ENCODE peak calls at places on chromosomes 13 and 19, in seven cellular contexts. T is Caco-2, N is choroid plexus epithelial cell, F is fibroblast of villous mesenchyme, C is HL-60, B is adrenal gland, P is GM06990. Z is an unnamed sample.

GRCh38 chr13:113493315-113493951 is 2.9 kb upstream of the DCUN1D2 start:
- DNase-seq in B (peak; percentile 34), F (peak; percentile 98), T (no peak), C (peak; percentile 76), P (no peak), N (peak; percentile 97), Z (peak; percentile 96)

GRCh38 chr13:97810152-97810551 is 143.3 kb upstream of the IPO5 start:
- DNase-seq in B (no peak), T (no peak), F (peak; percentile 13), P (no peak), N (peak; percentile 59), C (no peak), Z (peak; percentile 34)

GRCh38 chr13:98434060-98434459 is 142.8 kb downstream of the STK24 start:
- DNase-seq in F (no peak), T (no peak), C (no peak), N (no peak), B (no peak), P (no peak), Z (no peak)

GRCh38 chr13:94239135-94239534 is 240.3 kb downstream of the DCT start:
- DNase-seq in P (peak; percentile 3), F (peak; percentile 46), T (no peak), N (peak; percentile 72), C (no peak), B (no peak), Z (peak; percentile 57)

GRCh38 chr19:6774821-6775707 is 2.6 kb downstream of the VAV1 start:
- DNase-seq in N (peak; percentile 28), B (peak; percentile 47), C (peak; percentile 61), F (no peak), T (no peak), P (no peak), Z (peak; percentile 10)

GRCh38 chr19:16470911-16471811 is 609 bp downstream of the EPS15L1 start:
- DNase-seq in N (peak; percentile 71), C (peak; percentile 15), T (no peak), P (peak; percentile 39), F (no peak), B (peak; percentile 53), Z (peak; percentile 59)

GRCh38 chr19:22603518-22604440 is 30.3 kb upstream of the ZNF492 start:
- DNase-seq in C (no peak), B (no peak), P (no peak), F (no peak), N (no peak), T (no peak), Z (no peak)

GRCh38 chr13:51249767-51250741 is 27.9 kb downstream of the FAM124A start:
- DNase-seq in P (no peak), T (no peak), B (no peak), C (no peak), N (peak; percentile 22), F (no peak), Z (no peak)

GRCh38 chr13:36261011-36261410 is 36.6 kb downstream of the CCDC169 start:
- DNase-seq in C (no peak), F (no peak), P (no peak), T (no peak), N (no peak), B (no peak), Z (no peak)

GRCh38 chr19:54425382-54425723 is 10.1 kb downstream of the TTYH1 start:
- DNase-seq in P (no peak), C (no peak), T (no peak), N (no peak), B (no peak), F (no peak), Z (no peak)

GRCh38 chr13:91618315-91618714 is 219.9 kb downstream of the GPC5 start:
- DNase-seq in B (no peak), T (no peak), C (no peak), F (no peak), N (no peak), P (no peak), Z (no peak)

GRCh38 chr13:91097269-91097668 is 250.2 kb upstream of the MIR17HG start:
- DNase-seq in T (no peak), C (no peak), P (no peak), B (no peak), N (no peak), F (no peak), Z (no peak)

DNA sequence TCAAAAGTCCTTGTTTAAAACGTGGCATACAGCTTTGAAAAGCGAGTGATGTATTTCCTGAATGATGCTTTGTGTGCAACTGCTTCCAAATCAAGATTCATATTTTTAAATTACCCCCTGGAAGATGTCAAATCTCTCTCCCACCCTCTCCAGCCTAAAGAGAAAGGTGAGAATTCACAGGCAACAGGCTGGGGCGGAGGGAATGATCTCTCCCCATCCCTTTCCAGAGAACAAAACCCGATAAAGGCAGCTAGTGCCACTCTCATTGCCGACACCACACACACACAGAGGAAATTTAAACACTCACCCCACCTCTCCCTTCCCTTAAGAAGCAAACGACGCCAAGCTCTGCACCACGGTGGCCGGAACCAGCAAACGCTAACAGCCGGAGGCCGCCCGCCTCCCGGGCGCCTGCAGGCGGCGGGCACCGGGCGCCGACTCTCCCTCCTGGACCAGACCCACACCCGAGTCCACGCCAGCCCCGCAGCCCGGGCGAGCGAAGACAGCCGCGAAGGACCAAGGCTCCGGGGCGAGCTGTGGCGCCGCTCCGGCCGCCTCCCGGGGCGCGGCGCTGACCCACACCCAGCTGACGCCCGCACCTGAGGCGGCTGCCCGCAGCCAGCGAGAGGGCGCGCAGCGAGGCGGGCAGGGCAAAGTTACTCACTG is 485 bp downstream of the LNX2 start:
- DNase-seq in C (no peak), N (peak; percentile 39), P (no peak), T (no peak), B (peak; percentile 48), F (peak; percentile 27), Z (peak; percentile 32)
- TF ChIP-seq CTCF in C (no peak), N (no peak), P (no peak), T (peak; percentile 17), B (peak; percentile 41), F (peak; percentile 30), Z (peak; percentile 26)

GRCh38 chr19:45440873-45441654 is 17.3 kb upstream of the ERCC1 start:
- DNase-seq in B (no peak), P (no peak), C (no peak), N (peak; percentile 73), T (peak; percentile 66), F (peak; percentile 41), Z (no peak)

GRCh38 chr19:45437328-45437727 is 13.6 kb upstream of the ERCC1 start:
- DNase-seq in N (no peak), T (no peak), P (no peak), F (no peak), C (no peak), B (no peak), Z (no peak)

GRCh38 chr19:45439569-45440258 is 16.0 kb upstream of the ERCC1 start:
- DNase-seq in T (peak; percentile 69), N (peak; percentile 82), P (peak; percentile 91), B (peak; percentile 85), C (peak; percentile 69), F (peak; percentile 86), Z (peak; percentile 76)

GRCh38 chr19:45440259-45440638 is 16.5 kb upstream of the ERCC1 start:
- DNase-seq in P (no peak), F (no peak), N (no peak), C (no peak), B (no peak), T (no peak), Z (no peak)

DNA sequence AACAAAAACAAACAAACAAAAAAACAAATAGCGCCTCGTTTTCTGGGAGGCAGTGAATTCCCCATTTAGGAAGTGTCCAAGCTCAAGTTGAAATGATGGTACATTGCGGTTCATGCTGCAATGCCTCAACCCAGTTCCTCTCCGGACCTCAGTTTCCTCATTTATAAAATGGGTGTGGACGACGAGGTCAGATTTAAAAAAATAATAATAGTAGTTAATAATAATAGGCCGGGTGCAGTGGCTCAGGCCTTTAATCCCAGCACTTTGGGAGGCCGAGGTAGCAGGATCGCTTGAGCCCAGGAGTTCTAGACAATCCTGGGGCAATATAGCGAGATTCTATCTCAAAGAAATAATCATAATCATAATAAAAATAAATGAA is 15.5 kb upstream of the ERCC1 start:
- DNase-seq in B (no peak), P (no peak), C (no peak), F (no peak), N (no peak), T (no peak), Z (no peak)
- H3K4me3 ChIP-seq in B (no peak overlapping the region), P (peak overlapping the region; percentile 58), C (peak overlapping the region; percentile 38), F (peak overlapping the region; percentile 59), N (peak overlapping the region; percentile 62), T (peak overlapping the region; percentile 61), Z (peak overlapping the region; percentile 64)

DNA sequence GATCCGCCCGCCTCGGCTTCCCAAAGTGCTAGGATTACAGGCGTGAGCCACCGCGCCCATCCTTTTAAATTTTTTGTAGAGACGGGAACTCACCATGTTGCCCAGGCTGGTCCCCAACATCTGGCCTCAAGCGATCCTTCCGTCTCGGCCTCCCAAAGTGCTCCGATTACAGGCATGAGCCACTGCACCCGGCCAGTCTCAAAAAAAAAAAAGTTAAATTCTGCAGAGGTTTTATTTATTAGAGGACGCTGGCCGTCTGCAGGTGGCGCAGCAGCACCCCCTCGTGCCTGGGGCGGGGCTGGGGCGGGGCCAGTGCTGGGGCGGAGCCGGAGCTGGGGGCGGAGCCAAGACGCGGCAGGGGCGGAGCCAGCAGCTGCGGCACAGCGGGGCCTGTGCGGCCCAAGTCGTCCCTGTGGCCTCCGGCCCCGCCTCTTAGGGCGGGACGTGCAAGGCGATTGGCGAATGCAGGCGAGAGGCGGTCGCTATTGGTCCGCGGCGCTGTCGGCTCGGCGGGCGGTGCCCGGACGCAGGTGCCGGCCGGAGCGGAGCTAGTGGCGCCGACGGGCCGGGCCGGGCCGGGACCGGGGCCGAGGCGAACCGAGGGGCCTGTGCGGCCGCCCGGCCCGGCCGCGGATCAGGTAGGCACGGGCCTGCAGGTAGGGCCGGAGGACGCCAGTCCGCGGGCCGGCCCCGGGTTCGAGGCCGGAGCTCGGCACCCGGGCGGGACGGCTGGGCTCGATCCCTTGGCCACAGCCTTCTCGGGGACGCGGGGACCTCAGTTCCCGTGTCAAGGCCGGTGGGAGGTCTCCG is at the start of gene MARCHF2:
- DNase-seq in F (peak; percentile 98), C (peak; percentile 91), P (peak; percentile 94), N (peak; percentile 99), T (peak; percentile 95), B (peak; percentile 98), Z (peak; percentile 96)
- TF ChIP-seq CTCF in F (peak; percentile 49), C (peak; percentile 34), P (peak; percentile 65), N (peak; percentile 62), T (peak; percentile 72), B (peak; percentile 56), Z (peak; percentile 64)

GRCh38 chr19:38736413-38737280 is 7.6 kb downstream of the CAPN12 start:
- DNase-seq in C (no peak), B (peak; percentile 46), N (peak; percentile 39), F (no peak), P (peak; percentile 52), T (peak; percentile 95), Z (no peak)

GRCh38 chr19:38737297-38737865 is 6.9 kb downstream of the CAPN12 start:
- DNase-seq in P (no peak), T (no peak), B (no peak), F (no peak), N (no peak), C (no peak), Z (no peak)

GRCh38 chr19:38734426-38735256 is 9.6 kb downstream of the CAPN12 start:
- DNase-seq in F (no peak), P (peak; percentile 63), B (no peak), T (no peak), C (no peak), N (peak; percentile 48), Z (no peak)

GRCh38 chr19:38735257-38735686 is 9.0 kb downstream of the CAPN12 start:
- DNase-seq in T (no peak), N (no peak), F (no peak), P (peak; percentile 57), B (no peak), C (no peak), Z (no peak)

DNA sequence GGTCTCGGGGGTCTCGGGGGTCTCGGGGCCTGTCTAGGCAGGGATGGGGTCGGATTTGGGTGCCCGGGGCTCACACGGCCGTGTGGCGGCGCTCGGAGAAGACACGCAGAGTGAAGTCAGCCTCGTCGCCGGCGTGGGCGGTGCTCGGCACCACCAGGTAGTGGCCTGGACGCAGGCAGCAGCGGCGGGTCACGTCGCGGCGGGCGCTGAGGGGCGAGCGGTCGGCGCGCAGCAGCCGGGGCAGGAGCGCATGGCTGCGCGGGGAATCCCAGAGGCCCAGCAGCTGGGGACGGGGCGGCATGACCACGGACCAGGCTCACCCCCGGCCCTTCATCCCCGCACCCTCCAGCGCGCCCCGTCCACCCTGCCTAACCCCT is 8.2 kb downstream of the CAPN12 start:
- DNase-seq in B (peak; percentile 75), C (no peak), P (peak; percentile 68), T (peak; percentile 79), F (peak; percentile 36), N (no peak), Z (no peak)
- H3K4me3 ChIP-seq in B (no peak overlapping the region), C (no peak overlapping the region), P (peak overlapping the region; percentile 52), T (peak overlapping the region; percentile 54), F (peak overlapping the region; percentile 42), N (peak overlapping the region; percentile 49), Z (peak overlapping the region; percentile 45)

Z was measured in fibroblast of the aortic adventitia.